ENCODE peak calls at places on chromosomes 12 and 14, in seven cellular contexts. G is H1, B is heart left ventricle, O is IMR-90, K is testis, X is HepG2, R is H54. P is an unnamed sample.

GRCh38 chr12:132018193-132018916 is 68.6 kb downstream of the EP400 start:
- DNase-seq in O (peak; percentile 24), G (no peak), X (no peak), K (no peak), R (no peak), B (no peak), P (peak; percentile 32)

GRCh38 chr14:78543433-78543832 is 373.3 kb downstream of the NRXN3 start:
- DNase-seq in G (no peak), X (no peak), R (no peak), B (no peak), O (no peak), K (no peak), P (no peak)

GRCh38 chr14:48943913-48944312 is 642.3 kb downstream of the RPS29 start:
- DNase-seq in X (no peak), R (no peak), G (no peak), K (no peak), O (no peak), B (no peak), P (no peak)

GRCh38 chr12:127178463-127178862 is 1088.5 kb upstream of the TMEM132C start:
- DNase-seq in X (no peak), K (no peak), O (no peak), B (no peak), G (no peak), R (no peak), P (no peak)

GRCh38 chr14:94469261-94469660 is 6.7 kb downstream of the SERPINA9 start:
- DNase-seq in R (no peak), K (no peak), G (no peak), O (no peak), B (no peak), X (no peak), P (no peak)

GRCh38 chr12:104288635-104289258 is 14.8 kb upstream of the EID3 start:
- DNase-seq in B (peak; percentile 85), X (peak; percentile 93), R (peak; percentile 35), O (peak; percentile 77), K (peak; percentile 89), G (peak; percentile 86), P (peak; percentile 94)

GRCh38 chr14:67734675-67735074 is 33.0 kb downstream of the RDH12 start:
- DNase-seq in B (no peak), X (no peak), K (no peak), R (peak; percentile 11), G (no peak), O (peak; percentile 20), P (no peak)

GRCh38 chr12:479161-479560 is 19.4 kb downstream of the B4GALNT3 start:
- DNase-seq in G (no peak), R (no peak), O (no peak), B (no peak), X (no peak), K (no peak), P (no peak)

GRCh38 chr14:100536721-100537700 is 50.2 kb downstream of the BEGAIN start:
- DNase-seq in R (no peak), K (no peak), G (peak; percentile 45), O (no peak), B (peak; percentile 12), X (no peak), P (no peak)

GRCh38 chr12:60148831-60149230 is 553.0 kb downstream of the SLC16A7 start:
- DNase-seq in R (no peak), O (peak; percentile 87), X (no peak), B (no peak), K (no peak), G (no peak), P (no peak)

GRCh38 chr12:19957578-19957977 is 410.8 kb upstream of the PDE3A start:
- DNase-seq in O (no peak), B (no peak), K (no peak), G (no peak), X (no peak), R (no peak), P (no peak)

GRCh38 chr14:105578070-105578469 is 51.7 kb downstream of the TMEM121 start:
- DNase-seq in K (no peak), O (no peak), X (no peak), B (no peak), G (no peak), R (no peak), P (no peak)

GRCh38 chr12:102948941-102949352 is 8.5 kb upstream of the ASCL1 start:
- DNase-seq in G (peak; percentile 94), R (no peak), O (peak; percentile 37), K (peak; percentile 85), B (peak; percentile 26), X (peak; percentile 10), P (peak; percentile 16)

GRCh38 chr12:41663487-41664258 is 475.6 kb downstream of the PDZRN4 start:
- DNase-seq in X (peak; percentile 28), R (no peak), O (peak; percentile 20), B (no peak), K (no peak), G (no peak), P (peak; percentile 21)

GRCh38 chr14:54902521-54903420 is at the start of gene GCH1:
- DNase-seq in K (peak; percentile 89), R (peak; percentile 52), G (peak; percentile 91), O (peak; percentile 16), X (peak; percentile 72), B (peak; percentile 73), P (peak; percentile 80)

GRCh38 chr14:68879321-68879781 is 86.5 kb upstream of the ZFP36L1 start:
- DNase-seq in R (no peak), B (no peak), X (no peak), G (no peak), K (no peak), O (no peak), P (no peak)

GRCh38 chr14:95667251-95667693 is 19.0 kb upstream of the TCL1B start:
- DNase-seq in G (no peak), X (no peak), R (no peak), B (no peak), O (no peak), K (no peak), P (no peak)

GRCh38 chr12:94779520-94779919 is 129.2 kb upstream of the TMCC3 start:
- DNase-seq in B (no peak), G (no peak), X (no peak), R (no peak), K (no peak), O (peak; percentile 26), P (no peak)

GRCh38 chr12:46376579-46376978 is 4.0 kb upstream of the SLC38A2 start:
- DNase-seq in O (no peak), K (no peak), B (no peak), X (no peak), R (no peak), G (no peak), P (no peak)
- TF ChIP-seq POLR2A in O (no peak), K (no peak), B (no peak), X (no peak), R (no peak), G (no peak), P (no peak)

GRCh38 chr14:39430762-39431415 is 1.3 kb downstream of the FBXO33 start:
- DNase-seq in B (no peak), X (peak; percentile 38), O (peak; percentile 13), G (no peak), R (no peak), K (peak; percentile 29), P (peak; percentile 78)

GRCh38 chr14:39433452-39433813 is 1.2 kb upstream of the FBXO33 start:
- DNase-seq in X (no peak), O (no peak), K (no peak), G (no peak), B (no peak), R (no peak), P (no peak)

GRCh38 chr14:39432619-39433451 is 602 bp upstream of the FBXO33 start:
- DNase-seq in G (peak; percentile 83), X (peak; percentile 96), R (peak; percentile 64), K (peak; percentile 93), B (peak; percentile 93), O (peak; percentile 65), P (peak; percentile 77)

GRCh38 chr14:39431416-39432178 is 636 bp downstream of the FBXO33 start:
- DNase-seq in G (peak; percentile 66), O (peak; percentile 33), K (peak; percentile 43), R (no peak), B (peak; percentile 54), X (peak; percentile 51), P (peak; percentile 79)

DNA sequence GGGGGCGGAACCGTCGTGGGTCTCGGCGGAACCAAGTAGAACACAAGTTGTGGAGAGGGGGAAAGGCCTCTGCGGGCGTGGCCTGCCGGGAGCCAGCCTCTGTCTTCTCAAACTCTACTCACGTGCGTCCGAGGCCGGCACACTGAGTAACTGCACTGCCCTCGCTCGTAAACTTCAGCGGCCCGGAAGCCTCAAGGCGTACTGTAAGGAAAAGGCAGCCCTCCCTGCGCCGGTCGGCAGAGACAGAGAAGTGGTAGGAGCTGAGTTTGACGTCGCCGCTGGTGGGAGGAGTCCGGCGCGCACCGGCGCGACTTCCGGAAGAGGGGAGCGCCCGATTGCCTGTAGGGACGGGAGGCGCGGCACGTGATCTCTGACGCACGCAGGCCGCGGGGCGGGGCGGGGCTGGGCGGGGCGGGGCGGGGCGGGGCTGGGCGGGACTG is at the start of gene FBXO33:
- DNase-seq in R (peak; percentile 76), O (peak; percentile 96), X (peak; percentile 98), B (peak; percentile 97), G (peak; percentile 96), K (peak; percentile 97), P (peak; percentile 98)
- TF ChIP-seq POLR2A in R (no peak), O (no peak), X (no peak), B (no peak), G (peak; percentile 5), K (no peak), P (peak; percentile 68)

GRCh38 chr12:2008677-2009076 is 4.4 kb upstream of the DCP1B start:
- DNase-seq in K (no peak), X (no peak), G (no peak), R (no peak), B (no peak), O (peak; percentile 90), P (no peak)

GRCh38 chr12:2009623-2010022 is 5.4 kb upstream of the DCP1B start:
- DNase-seq in G (no peak), X (peak; percentile 62), O (no peak), B (no peak), K (no peak), R (no peak), P (peak; percentile 39)

GRCh38 chr12:2003676-2004112 is 563 bp downstream of the DCP1B start:
- DNase-seq in O (peak; percentile 24), G (no peak), B (no peak), K (no peak), R (no peak), X (no peak), P (no peak)

GRCh38 chr12:2004113-2004929 is at the start of gene DCP1B:
- DNase-seq in K (peak; percentile 98), R (peak; percentile 89), O (peak; percentile 98), G (peak; percentile 93), X (peak; percentile 91), B (peak; percentile 97), P (peak; percentile 97)
- TF ChIP-seq POLR2A in K (no peak), R (peak; percentile 68), O (peak; percentile 75), G (peak; percentile 80), X (peak; percentile 85), B (no peak), P (peak; percentile 90)

DNA sequence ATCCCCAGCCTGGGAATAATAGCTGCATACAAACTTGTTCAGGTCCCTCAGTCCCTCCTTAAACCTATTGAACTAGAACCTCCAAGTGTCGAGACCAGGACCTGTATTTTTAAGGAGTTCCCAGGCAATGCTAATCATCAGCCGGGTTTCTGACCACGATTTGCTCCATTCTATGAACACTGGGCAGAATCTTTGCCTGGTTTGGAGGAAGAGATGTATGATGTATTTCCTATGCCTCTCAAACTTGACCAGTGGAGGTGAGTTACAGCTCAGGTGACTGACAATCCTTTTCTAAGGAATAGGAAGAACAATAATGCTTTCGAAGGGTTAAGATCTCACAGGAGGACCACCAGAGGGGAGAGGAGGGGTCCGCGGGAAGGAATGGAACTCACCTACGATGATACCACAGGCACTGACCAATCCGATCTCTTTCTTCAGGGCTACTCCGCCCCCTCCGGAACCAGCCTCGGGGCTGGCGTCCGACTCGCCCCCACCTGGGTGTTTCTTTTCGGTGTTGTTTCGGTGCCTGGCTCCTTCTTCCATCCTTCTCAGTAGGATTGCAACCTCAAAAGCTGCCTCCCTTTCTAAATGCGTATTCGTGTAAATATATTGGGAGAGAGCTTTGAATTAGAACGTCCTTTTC is 967 bp downstream of the SLC7A8 start:
- DNase-seq in G (peak; percentile 79), X (no peak), R (no peak), B (peak; percentile 42), O (no peak), K (peak; percentile 85), P (no peak)
- TF ChIP-seq POLR2A in G (no peak), X (no peak), R (no peak), B (no peak), O (no peak), K (no peak), P (no peak)

P was measured in erythroblast.